ENCODE peak calls at places on chromosomes 5 and 9, in nine cellular contexts. G is CD8-positive, alpha-beta T cell; X is cardiac muscle cell; H is body of pancreas; N is lower lobe of right lung; W is CD4-positive, CD25-positive, alpha-beta regulatory T cell; Y is CD8-positive, alpha-beta memory T cell; M is IMR-90; A is lung. S is an unnamed sample.

GRCh38 chr5:127870914-127871313 is 167.7 kb downstream of the CCDC192 start:
- DNase-seq in G (no peak), X (no peak), H (peak; percentile 9), N (peak; percentile 73), W (no peak), Y (no peak), M (no peak), A (peak; percentile 76), S (no peak)

GRCh38 chr9:77020438-77021264 is 1.2 kb downstream of the FOXB2 start:
- DNase-seq in G (no peak), X (no peak), H (peak; percentile 20), N (no peak), W (no peak), Y (no peak), M (no peak), A (no peak), S (no peak)

GRCh38 chr5:76733049-76733417 is 17.1 kb downstream of the F2R start:
- DNase-seq in G (no peak), X (no peak), H (peak; percentile 32), N (no peak), W (no peak), Y (peak; percentile 52), M (no peak), A (no peak), S (no peak)

GRCh38 chr5:134077926-134078580 is 36.4 kb upstream of the TCF7 start:
- DNase-seq in G (no peak), X (no peak), H (no peak), N (no peak), W (no peak), Y (no peak), M (no peak), A (no peak), S (no peak)

GRCh38 chr9:34987160-34988040 is 2.1 kb upstream of the DNAJB5 start:
- DNase-seq in G (no peak), X (no peak), H (no peak), N (no peak), W (no peak), Y (no peak), M (no peak), A (no peak), S (no peak)

GRCh38 chr5:172453986-172454354 is 355 bp downstream of the SH3PXD2B start:
- DNase-seq in G (no peak), X (no peak), H (no peak), N (no peak), W (no peak), Y (no peak), M (no peak), A (no peak), S (no peak)

GRCh38 chr9:114538241-114538640 is 33.0 kb upstream of the WHRN start:
- DNase-seq in G (peak; percentile 3), X (no peak), H (no peak), N (no peak), W (no peak), Y (no peak), M (no peak), A (no peak), S (no peak)

GRCh38 chr5:94969174-94969573 is 315.7 kb downstream of the MCTP1 start:
- DNase-seq in G (no peak), X (peak; percentile 3), H (no peak), N (no peak), W (no peak), Y (no peak), M (peak; percentile 18), A (no peak), S (no peak)

GRCh38 chr5:157290981-157291711 is 25.2 kb downstream of the CYFIP2 start:
- DNase-seq in G (no peak), X (peak; percentile 49), H (peak; percentile 77), N (no peak), W (no peak), Y (no peak), M (no peak), A (no peak), S (no peak)

GRCh38 chr9:82202808-82203207 is 214.2 kb downstream of the SPATA31D1 start:
- DNase-seq in G (no peak), X (no peak), H (no peak), N (no peak), W (no peak), Y (no peak), M (peak; percentile 81), A (no peak), S (peak; percentile 29)

GRCh38 chr5:28548856-28549255 is 1510.5 kb upstream of the CDH9 start:
- DNase-seq in G (no peak), X (no peak), H (no peak), N (no peak), W (no peak), Y (no peak), M (no peak), A (no peak), S (no peak)

GRCh38 chr9:103319979-103320378 is 324.8 kb downstream of the CYLC2 start:
- DNase-seq in G (no peak), X (no peak), H (no peak), N (no peak), W (no peak), Y (no peak), M (no peak), A (no peak), S (no peak)

DNA sequence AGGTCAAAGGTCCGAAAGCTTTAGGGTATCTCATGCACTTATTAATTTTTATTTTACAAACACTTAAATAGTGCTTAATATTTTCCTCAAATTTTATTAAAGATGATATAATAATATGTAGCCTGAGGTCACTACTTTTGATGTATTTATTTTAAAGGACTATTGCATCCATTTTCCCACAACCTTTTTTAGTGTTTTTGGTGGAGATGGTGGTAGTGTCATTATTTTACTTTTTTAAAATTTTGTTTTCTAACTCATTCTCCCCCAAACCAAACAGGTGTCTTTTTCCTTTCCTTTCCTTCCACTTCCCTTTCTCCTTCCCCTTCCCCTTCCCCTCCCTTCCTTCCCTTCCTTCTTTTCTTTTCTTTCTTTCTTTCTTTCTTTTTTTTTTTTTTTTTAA is 328.6 kb downstream of the CYLC2 start:
- DNase-seq in G (no peak), X (no peak), H (no peak), N (no peak), W (no peak), Y (no peak), M (no peak), A (no peak), S (no peak)
- H3K9me3 ChIP-seq in G (no peaks in the 10 kb centered on the region), X (no peaks in the 10 kb centered on the region), H (no peaks in the 10 kb centered on the region), N (no peaks in the 10 kb centered on the region), W (peaks cover 6% of the 10 kb centered on the region), Y (no peaks in the 10 kb centered on the region), M (peaks cover 3% of the 10 kb centered on the region), A (no peaks in the 10 kb centered on the region), S (peaks cover 8% of the 10 kb centered on the region)

GRCh38 chr5:8843766-8844165 is 702.1 kb downstream of the SEMA5A start:
- DNase-seq in G (no peak), X (no peak), H (peak; percentile 33), N (no peak), W (no peak), Y (no peak), M (peak; percentile 85), A (no peak), S (no peak)
- H3K9me3 ChIP-seq in G (no peaks in the 10 kb centered on the region), X (no peaks in the 10 kb centered on the region), H (no peaks in the 10 kb centered on the region), N (no peaks in the 10 kb centered on the region), W (no peaks in the 10 kb centered on the region), Y (no peaks in the 10 kb centered on the region), M (no peaks in the 10 kb centered on the region), A (peaks cover 8% of the 10 kb centered on the region), S (peaks cover 19% of the 10 kb centered on the region)

DNA sequence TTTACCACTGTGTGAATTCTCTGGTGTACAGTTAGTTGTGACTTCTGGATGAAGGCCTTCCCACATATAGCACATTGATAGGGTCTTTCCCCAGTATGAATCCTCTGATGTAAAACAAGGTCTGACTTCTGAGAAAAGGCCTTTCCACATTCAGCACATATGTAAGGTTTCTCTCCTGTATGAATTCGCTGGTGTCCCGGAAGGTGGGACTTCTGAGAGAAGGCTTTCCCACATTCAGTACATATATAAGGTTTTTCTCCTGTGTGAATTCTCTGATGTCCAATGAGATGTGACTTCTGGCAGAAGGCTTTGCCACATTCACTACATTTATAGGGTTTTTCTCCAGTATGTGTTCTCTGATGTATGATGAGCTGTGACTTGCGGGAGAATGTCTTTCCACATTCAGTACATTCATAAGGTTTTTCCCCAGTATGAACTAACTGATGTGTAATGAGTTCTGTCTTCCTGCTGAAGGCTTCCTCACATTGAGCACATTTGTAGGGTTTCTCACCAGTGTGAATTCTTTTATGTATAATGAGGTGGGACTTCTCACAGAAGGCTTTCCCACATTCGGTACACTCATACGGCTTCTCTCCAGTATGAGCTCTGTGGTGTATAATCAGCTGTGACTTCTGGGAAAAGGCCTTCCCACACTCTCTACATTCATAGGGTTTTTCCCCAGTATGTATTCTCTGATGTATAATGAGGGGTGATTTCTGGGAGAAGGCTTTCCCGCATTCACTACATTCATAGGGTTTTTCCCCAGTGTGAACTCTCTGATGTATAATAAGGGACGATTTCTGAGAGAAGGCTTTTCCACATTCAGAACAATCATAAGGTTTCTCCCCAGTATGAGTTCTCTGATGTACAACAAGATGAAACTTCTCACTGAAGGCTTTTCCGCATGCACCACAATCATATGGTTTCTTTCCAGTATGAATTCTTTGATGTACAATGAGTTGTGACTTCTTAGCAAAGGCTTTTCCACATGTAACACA is 9.1 kb downstream of the ZNF300 start:
- DNase-seq in G (no peak), X (no peak), H (no peak), N (no peak), W (no peak), Y (no peak), M (no peak), A (no peak), S (no peak)
- H3K9me3 ChIP-seq in G (peaks cover 55% of the 10 kb centered on the region), X (peaks cover 3% of the 10 kb centered on the region), H (no peaks in the 10 kb centered on the region), N (peaks cover 99% of the 10 kb centered on the region), W (peaks cover 91% of the 10 kb centered on the region), Y (peaks cover 52% of the 10 kb centered on the region), M (peaks cover 52% of the 10 kb centered on the region), A (peaks cover 14% of the 10 kb centered on the region), S (peaks cover 19% of the 10 kb centered on the region)

DNA sequence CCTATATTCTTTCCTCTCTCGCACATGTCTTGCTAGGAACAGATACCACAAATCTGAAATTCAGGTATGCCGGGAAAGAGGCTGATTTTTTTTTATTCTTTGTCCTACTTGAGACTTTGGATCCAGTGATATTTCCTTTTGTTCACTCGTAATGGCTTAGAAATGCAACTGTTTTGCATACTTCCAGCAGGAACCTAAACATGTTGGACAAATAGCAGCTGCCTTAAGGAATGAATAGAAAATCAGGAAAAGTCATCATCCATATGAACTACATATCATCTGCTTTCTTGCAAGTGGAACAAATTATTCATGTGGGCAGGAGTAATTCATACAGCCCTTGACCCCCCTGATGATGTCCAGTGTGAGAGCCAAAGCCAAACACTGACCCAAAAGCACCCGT is 17.4 kb downstream of the TTC39B start:
- DNase-seq in G (no peak), X (no peak), H (no peak), N (no peak), W (no peak), Y (no peak), M (peak; percentile 59), A (no peak), S (no peak)
- H3K9me3 ChIP-seq in G (no peaks in the 10 kb centered on the region), X (no peaks in the 10 kb centered on the region), H (no peaks in the 10 kb centered on the region), N (no peaks in the 10 kb centered on the region), W (no peaks in the 10 kb centered on the region), Y (no peaks in the 10 kb centered on the region), M (no peaks in the 10 kb centered on the region), A (no peaks in the 10 kb centered on the region), S (no peaks in the 10 kb centered on the region)

DNA sequence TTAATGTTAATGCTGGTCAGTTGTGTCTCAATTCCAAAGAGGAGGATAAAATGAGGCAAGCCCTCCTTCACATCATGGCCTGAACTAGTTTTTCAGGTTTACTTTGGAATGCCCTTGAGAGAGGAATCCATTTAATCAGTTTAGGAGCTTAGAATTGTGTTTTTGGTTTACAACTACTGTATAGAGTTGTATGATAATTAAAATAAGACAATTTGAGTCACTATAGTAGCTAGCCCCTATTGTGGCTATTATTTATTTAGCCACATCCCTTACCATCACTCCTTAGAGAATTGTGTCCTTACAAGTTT is 107.8 kb upstream of the PRLR start:
- DNase-seq in G (no peak), X (no peak), H (peak; percentile 9), N (no peak), W (no peak), Y (no peak), M (no peak), A (no peak), S (no peak)
- H3K9me3 ChIP-seq in G (no peaks in the 10 kb centered on the region), X (no peaks in the 10 kb centered on the region), H (no peaks in the 10 kb centered on the region), N (no peaks in the 10 kb centered on the region), W (no peaks in the 10 kb centered on the region), Y (no peaks in the 10 kb centered on the region), M (no peaks in the 10 kb centered on the region), A (no peaks in the 10 kb centered on the region), S (no peaks in the 10 kb centered on the region)

S was measured in AG04450.